ENCODE peak calls at places on chromosomes 13 and 19, in six cellular contexts. R is BE2C, Z is ovary, N is heart left ventricle, S is fibroblast of lung, K is Peyer's patch. J is an unnamed sample. For H3K4me1 and H3K9me3, the result is how much of the 10 kb centered on the place peaks cover.

GRCh38 chr19:2127758-2128157 is 23.6 kb downstream of the AP3D1 start:
- DNase-seq in R (no peak), N (peak), K (no peak), Z (no peak), S (no peak), J (no peak)

GRCh38 chr13:33193428-33193974 is 92.1 kb downstream of the STARD13 start:
- DNase-seq in R (peak), Z (no peak), N (no peak), S (peak), K (no peak), J (no peak)

GRCh38 chr13:34356686-34357434 is 538.9 kb downstream of the RFC3 start:
- DNase-seq in S (peak), Z (no peak), K (no peak), N (no peak), R (no peak), J (no peak)

GRCh38 chr13:114035583-114036501 is 62.0 kb upstream of the C13orf46 start:
- DNase-seq in K (no peak), R (no peak), Z (no peak), S (peak), N (no peak), J (no peak)

GRCh38 chr13:50561774-50562173 is 281.7 kb downstream of the DLEU7 start:
- DNase-seq in R (no peak), K (no peak), N (no peak), Z (no peak), S (no peak), J (no peak)

GRCh38 chr19:8577247-8577646 is at the start of gene MYO1F:
- DNase-seq in K (no peak), R (no peak), S (no peak), Z (no peak), N (peak), J (peak)

GRCh38 chr19:14090509-14091085 is at the start of gene SAMD1:
- DNase-seq in S (peak), N (peak), Z (peak), R (peak), K (peak), J (peak)

GRCh38 chr19:32537626-32538025 is 43.4 kb upstream of the PDCD5 start:
- DNase-seq in N (no peak), K (no peak), Z (no peak), S (no peak), R (no peak), J (no peak)

GRCh38 chr13:50127726-50128291 is 112.6 kb downstream of the KCNRG start:
- DNase-seq in S (no peak), K (no peak), Z (peak), N (no peak), R (no peak), J (peak)

GRCh38 chr13:89688908-89689307 is 1658.6 kb upstream of the MIR17HG start:
- DNase-seq in N (peak), S (peak), K (no peak), Z (no peak), R (no peak), J (no peak)

GRCh38 chr19:9917322-9917721 is 19.0 kb downstream of the OLFM2 start:
- DNase-seq in K (no peak), R (peak), Z (no peak), N (no peak), S (peak), J (peak)

GRCh38 chr13:57633141-57633949 is 1.8 kb downstream of the PCDH17 start:
- DNase-seq in K (peak), Z (peak), R (no peak), S (peak), N (peak), J (no peak)

GRCh38 chr19:38134538-38135149 is 89.4 kb downstream of the DPF1 start:
- DNase-seq in S (no peak), R (peak), K (no peak), N (no peak), Z (no peak), J (peak)

GRCh38 chr13:50684366-50684765 is 159.1 kb downstream of the DLEU7 start:
- DNase-seq in R (no peak), K (no peak), S (no peak), N (peak), Z (no peak), J (no peak)

GRCh38 chr19:48728882-48729645 is 9.5 kb upstream of the MAMSTR start:
- DNase-seq in K (no peak), Z (peak), S (no peak), R (no peak), N (no peak), J (no peak)

GRCh38 chr19:34364462-34364829 is 550 bp upstream of the GPI start:
- DNase-seq in N (no peak), Z (no peak), K (no peak), R (no peak), S (no peak), J (no peak)

GRCh38 chr19:48615145-48616040 is 517 bp upstream of the FAM83E start:
- DNase-seq in K (peak), S (no peak), R (no peak), N (no peak), Z (no peak), J (peak)

GRCh38 chr19:16573925-16574324 is 1.7 kb upstream of the SLC35E1 start:
- DNase-seq in N (no peak), S (no peak), R (no peak), Z (no peak), K (no peak), J (no peak)
- H3K4me1 ChIP-seq in N (under half), S (under half), R (under half), Z (under half), K (under half), J (under half)

GRCh38 chr13:82432949-82433348 is 1449.3 kb downstream of the SLITRK1 start:
- DNase-seq in N (no peak), K (no peak), R (no peak), Z (no peak), S (no peak), J (no peak)
- H3K4me3 ChIP-seq in N (no peak), K (no peak), R (no peak), Z (no peak), S (no peak), J (no peak)

GRCh38 chr19:6987850-6988249 is 33.4 kb downstream of the MBD3L2B start:
- DNase-seq in N (no peak), K (no peak), Z (no peak), S (no peak), R (no peak), J (no peak)
- H3K9me3 ChIP-seq in N (under half), K (under half), Z (under half), S (under half), R (under half), J (under half)

GRCh38 chr13:99298056-99298455 is 9.1 kb downstream of the GPR183 start:
- DNase-seq in N (no peak), K (no peak), Z (no peak), R (no peak), S (no peak), J (no peak)
- H3K4me1 ChIP-seq in N (under half), K (under half), Z (under half), R (under half), S (under half), J (under half)

DNA sequence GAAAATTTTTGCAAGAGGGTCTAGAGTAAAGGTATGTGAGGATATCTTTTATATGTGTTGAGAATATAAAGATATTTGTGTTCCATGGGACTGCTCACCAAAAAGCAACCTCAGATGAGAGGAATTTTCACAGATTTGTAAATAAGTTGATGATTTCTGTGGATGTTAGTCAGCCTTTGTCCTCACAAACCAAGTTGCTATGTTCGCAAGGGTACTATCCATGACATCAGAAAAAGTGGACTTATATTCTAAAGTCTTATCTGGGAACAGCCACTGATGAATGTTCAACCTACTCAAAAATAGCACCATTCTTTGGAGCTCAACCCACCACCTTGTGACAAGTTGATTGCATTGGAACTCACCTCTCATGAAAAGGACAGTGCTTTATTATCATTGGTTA is 138.6 kb downstream of the PCDH20 start:
- DNase-seq in N (no peak), K (no peak), S (no peak), Z (no peak), R (no peak), J (no peak)
- H3K4me3 ChIP-seq in N (no peak), K (no peak), S (no peak), Z (no peak), R (no peak), J (no peak)

GRCh38 chr19:22515435-22515834 is 93.3 kb upstream of the ZNF98 start:
- DNase-seq in K (no peak), N (no peak), Z (no peak), S (no peak), R (no peak), J (no peak)
- H3K9me3 ChIP-seq in K (under half), N (under half), Z (under half), S (under half), R (under half), J (half or more)

GRCh38 chr19:18390075-18390909 is 4.3 kb downstream of the GDF15 start:
- DNase-seq in S (no peak), Z (no peak), R (no peak), K (no peak), N (no peak), J (no peak)
- H3K4me1 ChIP-seq in S (under half), Z (under half), R (under half), K (under half), N (under half), J (under half)

J was measured in mucosa of descending colon.